ENCODE peak calls at places on chromosomes 2 and 18, in nine cellular contexts. One of them, this sample, is unnamed.

GRCh38 chr18:24595556-24595955 is 135.1 kb downstream of the HRH4 start:
- DNase-seq in globus pallidus: peak; percentile 30
- DNase-seq in NCI-H2171 treated with DMSO at 0.1 percent for 48 hours: no peak
- DNase-seq in EH: no peak
- DNase-seq in SHP77: no peak
- DNase-seq in brain microvascular endothelial cell: no peak
- DNase-seq in GM13976: no peak
- DNase-seq in stimulated activated CD4-positive, alpha-beta T cell treated with anti-CD3 and anti-CD28 coated beads, TNF-alpha, amount 100 ng/mL, for 1 hour: no peak
- DNase-seq in activated CD8-positive, alpha-beta memory T cell treated with anti-CD3 and anti-CD28 coated beads for 24 hours: no peak
- DNase-seq in this sample: no peak

GRCh38 chr2:15939556-15939853 is 845 bp upstream of the MYCN start:
- DNase-seq in globus pallidus: no peak
- DNase-seq in NCI-H2171 treated with DMSO at 0.1 percent for 48 hours: no peak
- DNase-seq in EH: no peak
- DNase-seq in SHP77: no peak
- DNase-seq in brain microvascular endothelial cell: no peak
- DNase-seq in GM13976: peak; percentile 82
- DNase-seq in stimulated activated CD4-positive, alpha-beta T cell treated with anti-CD3 and anti-CD28 coated beads, TNF-alpha, amount 100 ng/mL, for 1 hour: no peak
- DNase-seq in activated CD8-positive, alpha-beta memory T cell treated with anti-CD3 and anti-CD28 coated beads for 24 hours: no peak
- DNase-seq in this sample: no peak

GRCh38 chr18:46294325-46294724 is 190.1 kb downstream of the HAUS1 start:
- DNase-seq in globus pallidus: no peak
- DNase-seq in NCI-H2171 treated with DMSO at 0.1 percent for 48 hours: no peak
- DNase-seq in EH: no peak
- DNase-seq in SHP77: no peak
- DNase-seq in brain microvascular endothelial cell: no peak
- DNase-seq in GM13976: no peak
- DNase-seq in stimulated activated CD4-positive, alpha-beta T cell treated with anti-CD3 and anti-CD28 coated beads, TNF-alpha, amount 100 ng/mL, for 1 hour: no peak
- DNase-seq in activated CD8-positive, alpha-beta memory T cell treated with anti-CD3 and anti-CD28 coated beads for 24 hours: no peak
- DNase-seq in this sample: no peak

GRCh38 chr2:216408426-216409315 is 3.6 kb upstream of the SMARCAL1 start:
- DNase-seq in globus pallidus: no peak
- DNase-seq in NCI-H2171 treated with DMSO at 0.1 percent for 48 hours: peak; percentile 93
- DNase-seq in EH: no peak
- DNase-seq in SHP77: no peak
- DNase-seq in brain microvascular endothelial cell: no peak
- DNase-seq in GM13976: no peak
- DNase-seq in stimulated activated CD4-positive, alpha-beta T cell treated with anti-CD3 and anti-CD28 coated beads, TNF-alpha, amount 100 ng/mL, for 1 hour: no peak
- DNase-seq in activated CD8-positive, alpha-beta memory T cell treated with anti-CD3 and anti-CD28 coated beads for 24 hours: no peak
- DNase-seq in this sample: no peak

GRCh38 chr2:8582191-8582849 is 99.5 kb upstream of the ID2 start:
- DNase-seq in globus pallidus: no peak
- DNase-seq in NCI-H2171 treated with DMSO at 0.1 percent for 48 hours: no peak
- DNase-seq in EH: no peak
- DNase-seq in SHP77: no peak
- DNase-seq in brain microvascular endothelial cell: no peak
- DNase-seq in GM13976: no peak
- DNase-seq in stimulated activated CD4-positive, alpha-beta T cell treated with anti-CD3 and anti-CD28 coated beads, TNF-alpha, amount 100 ng/mL, for 1 hour: no peak
- DNase-seq in activated CD8-positive, alpha-beta memory T cell treated with anti-CD3 and anti-CD28 coated beads for 24 hours: peak; percentile 54
- DNase-seq in this sample: no peak

GRCh38 chr2:111117666-111118454 is 2.9 kb upstream of the BCL2L11 start:
- DNase-seq in globus pallidus: no peak
- DNase-seq in NCI-H2171 treated with DMSO at 0.1 percent for 48 hours: no peak
- DNase-seq in EH: peak; percentile 29
- DNase-seq in SHP77: no peak
- DNase-seq in brain microvascular endothelial cell: peak; percentile 68
- DNase-seq in GM13976: no peak
- DNase-seq in stimulated activated CD4-positive, alpha-beta T cell treated with anti-CD3 and anti-CD28 coated beads, TNF-alpha, amount 100 ng/mL, for 1 hour: no peak
- DNase-seq in activated CD8-positive, alpha-beta memory T cell treated with anti-CD3 and anti-CD28 coated beads for 24 hours: peak; percentile 73
- DNase-seq in this sample: no peak

GRCh38 chr2:115165529-115166109 is 723.2 kb downstream of the DPP10 start:
- DNase-seq in globus pallidus: peak; percentile 48
- DNase-seq in NCI-H2171 treated with DMSO at 0.1 percent for 48 hours: peak; percentile 33
- DNase-seq in EH: peak; percentile 9
- DNase-seq in SHP77: peak; percentile 53
- DNase-seq in brain microvascular endothelial cell: peak; percentile 12
- DNase-seq in GM13976: peak; percentile 17
- DNase-seq in stimulated activated CD4-positive, alpha-beta T cell treated with anti-CD3 and anti-CD28 coated beads, TNF-alpha, amount 100 ng/mL, for 1 hour: no peak
- DNase-seq in activated CD8-positive, alpha-beta memory T cell treated with anti-CD3 and anti-CD28 coated beads for 24 hours: no peak
- DNase-seq in this sample: no peak

GRCh38 chr2:73117441-73117840 is 4.7 kb upstream of the RAB11FIP5 start:
- DNase-seq in globus pallidus: no peak
- DNase-seq in NCI-H2171 treated with DMSO at 0.1 percent for 48 hours: no peak
- DNase-seq in EH: peak; percentile 68
- DNase-seq in SHP77: no peak
- DNase-seq in brain microvascular endothelial cell: no peak
- DNase-seq in GM13976: no peak
- DNase-seq in stimulated activated CD4-positive, alpha-beta T cell treated with anti-CD3 and anti-CD28 coated beads, TNF-alpha, amount 100 ng/mL, for 1 hour: no peak
- DNase-seq in activated CD8-positive, alpha-beta memory T cell treated with anti-CD3 and anti-CD28 coated beads for 24 hours: no peak
- DNase-seq in this sample: no peak

GRCh38 chr2:238528953-238529781 is 102.4 kb downstream of the ASB1 start:
- DNase-seq in globus pallidus: no peak
- DNase-seq in NCI-H2171 treated with DMSO at 0.1 percent for 48 hours: no peak
- DNase-seq in EH: peak; percentile 82
- DNase-seq in SHP77: peak; percentile 88
- DNase-seq in brain microvascular endothelial cell: peak; percentile 53
- DNase-seq in GM13976: no peak
- DNase-seq in stimulated activated CD4-positive, alpha-beta T cell treated with anti-CD3 and anti-CD28 coated beads, TNF-alpha, amount 100 ng/mL, for 1 hour: no peak
- DNase-seq in activated CD8-positive, alpha-beta memory T cell treated with anti-CD3 and anti-CD28 coated beads for 24 hours: no peak
- DNase-seq in this sample: no peak

GRCh38 chr2:127422631-127423475 is 4.6 kb downstream of the PROC start:
- DNase-seq in globus pallidus: no peak
- DNase-seq in NCI-H2171 treated with DMSO at 0.1 percent for 48 hours: peak; percentile 53
- DNase-seq in EH: no peak
- DNase-seq in SHP77: peak; percentile 31
- DNase-seq in brain microvascular endothelial cell: no peak
- DNase-seq in GM13976: peak; percentile 48
- DNase-seq in stimulated activated CD4-positive, alpha-beta T cell treated with anti-CD3 and anti-CD28 coated beads, TNF-alpha, amount 100 ng/mL, for 1 hour: no peak
- DNase-seq in activated CD8-positive, alpha-beta memory T cell treated with anti-CD3 and anti-CD28 coated beads for 24 hours: peak; percentile 65
- DNase-seq in this sample: peak; percentile 69

GRCh38 chr2:43303889-43304288 is 77.5 kb upstream of the ZFP36L2 start:
- DNase-seq in globus pallidus: no peak
- DNase-seq in NCI-H2171 treated with DMSO at 0.1 percent for 48 hours: no peak
- DNase-seq in EH: no peak
- DNase-seq in SHP77: peak; percentile 44
- DNase-seq in brain microvascular endothelial cell: no peak
- DNase-seq in GM13976: no peak
- DNase-seq in stimulated activated CD4-positive, alpha-beta T cell treated with anti-CD3 and anti-CD28 coated beads, TNF-alpha, amount 100 ng/mL, for 1 hour: no peak
- DNase-seq in activated CD8-positive, alpha-beta memory T cell treated with anti-CD3 and anti-CD28 coated beads for 24 hours: no peak
- DNase-seq in this sample: no peak

GRCh38 chr18:27549335-27550039 is 364.4 kb upstream of the CHST9 start:
- DNase-seq in globus pallidus: no peak
- DNase-seq in NCI-H2171 treated with DMSO at 0.1 percent for 48 hours: no peak
- DNase-seq in EH: no peak
- DNase-seq in SHP77: no peak
- DNase-seq in brain microvascular endothelial cell: no peak
- DNase-seq in GM13976: no peak
- DNase-seq in stimulated activated CD4-positive, alpha-beta T cell treated with anti-CD3 and anti-CD28 coated beads, TNF-alpha, amount 100 ng/mL, for 1 hour: no peak
- DNase-seq in activated CD8-positive, alpha-beta memory T cell treated with anti-CD3 and anti-CD28 coated beads for 24 hours: no peak
- DNase-seq in this sample: no peak

GRCh38 chr2:53424902-53425301 is 342.7 kb upstream of the CHAC2 start:
- DNase-seq in globus pallidus: no peak
- DNase-seq in NCI-H2171 treated with DMSO at 0.1 percent for 48 hours: no peak
- DNase-seq in EH: no peak
- DNase-seq in SHP77: no peak
- DNase-seq in brain microvascular endothelial cell: no peak
- DNase-seq in GM13976: peak; percentile 7
- DNase-seq in stimulated activated CD4-positive, alpha-beta T cell treated with anti-CD3 and anti-CD28 coated beads, TNF-alpha, amount 100 ng/mL, for 1 hour: no peak
- DNase-seq in activated CD8-positive, alpha-beta memory T cell treated with anti-CD3 and anti-CD28 coated beads for 24 hours: no peak
- DNase-seq in this sample: no peak

GRCh38 chr2:177296047-177296446 is 31.5 kb upstream of the NFE2L2 start:
- DNase-seq in globus pallidus: peak; percentile 35
- DNase-seq in NCI-H2171 treated with DMSO at 0.1 percent for 48 hours: peak; percentile 3
- DNase-seq in EH: peak; percentile 32
- DNase-seq in SHP77: no peak
- DNase-seq in brain microvascular endothelial cell: no peak
- DNase-seq in GM13976: peak; percentile 63
- DNase-seq in stimulated activated CD4-positive, alpha-beta T cell treated with anti-CD3 and anti-CD28 coated beads, TNF-alpha, amount 100 ng/mL, for 1 hour: no peak
- DNase-seq in activated CD8-positive, alpha-beta memory T cell treated with anti-CD3 and anti-CD28 coated beads for 24 hours: no peak
- DNase-seq in this sample: no peak

GRCh38 chr2:130768191-130768855 is 13.0 kb downstream of the AMER3 start:
- DNase-seq in globus pallidus: no peak
- DNase-seq in NCI-H2171 treated with DMSO at 0.1 percent for 48 hours: no peak
- DNase-seq in EH: no peak
- DNase-seq in SHP77: no peak
- DNase-seq in brain microvascular endothelial cell: no peak
- DNase-seq in GM13976: no peak
- DNase-seq in stimulated activated CD4-positive, alpha-beta T cell treated with anti-CD3 and anti-CD28 coated beads, TNF-alpha, amount 100 ng/mL, for 1 hour: no peak
- DNase-seq in activated CD8-positive, alpha-beta memory T cell treated with anti-CD3 and anti-CD28 coated beads for 24 hours: no peak
- DNase-seq in this sample: no peak

GRCh38 chr18:28175930-28176673 is 828 bp downstream of the CDH2 start:
- DNase-seq in globus pallidus: peak; percentile 48
- DNase-seq in NCI-H2171 treated with DMSO at 0.1 percent for 48 hours: peak; percentile 75
- DNase-seq in EH: peak; percentile 48
- DNase-seq in SHP77: peak; percentile 60
- DNase-seq in brain microvascular endothelial cell: no peak
- DNase-seq in GM13976: peak; percentile 27
- DNase-seq in stimulated activated CD4-positive, alpha-beta T cell treated with anti-CD3 and anti-CD28 coated beads, TNF-alpha, amount 100 ng/mL, for 1 hour: no peak
- DNase-seq in activated CD8-positive, alpha-beta memory T cell treated with anti-CD3 and anti-CD28 coated beads for 24 hours: no peak
- DNase-seq in this sample: no peak

GRCh38 chr18:14189858-14190257 is 57.6 kb upstream of the ZNF519 start:
- DNase-seq in globus pallidus: no peak
- DNase-seq in NCI-H2171 treated with DMSO at 0.1 percent for 48 hours: no peak
- DNase-seq in EH: peak; percentile 0
- DNase-seq in SHP77: no peak
- DNase-seq in brain microvascular endothelial cell: peak; percentile 79
- DNase-seq in GM13976: no peak
- DNase-seq in stimulated activated CD4-positive, alpha-beta T cell treated with anti-CD3 and anti-CD28 coated beads, TNF-alpha, amount 100 ng/mL, for 1 hour: no peak
- DNase-seq in activated CD8-positive, alpha-beta memory T cell treated with anti-CD3 and anti-CD28 coated beads for 24 hours: no peak
- DNase-seq in this sample: no peak

GRCh38 chr2:98476192-98476868 is 31.7 kb downstream of the INPP4A start:
- DNase-seq in globus pallidus: no peak
- DNase-seq in NCI-H2171 treated with DMSO at 0.1 percent for 48 hours: peak; percentile 76
- DNase-seq in EH: peak; percentile 36
- DNase-seq in SHP77: peak; percentile 66
- DNase-seq in brain microvascular endothelial cell: no peak
- DNase-seq in GM13976: peak; percentile 68
- DNase-seq in stimulated activated CD4-positive, alpha-beta T cell treated with anti-CD3 and anti-CD28 coated beads, TNF-alpha, amount 100 ng/mL, for 1 hour: no peak
- DNase-seq in activated CD8-positive, alpha-beta memory T cell treated with anti-CD3 and anti-CD28 coated beads for 24 hours: no peak
- DNase-seq in this sample: no peak

GRCh38 chr2:20307311-20307710 is 43.3 kb downstream of the PUM2 start:
- DNase-seq in globus pallidus: no peak
- DNase-seq in NCI-H2171 treated with DMSO at 0.1 percent for 48 hours: no peak
- DNase-seq in EH: no peak
- DNase-seq in SHP77: no peak
- DNase-seq in brain microvascular endothelial cell: no peak
- DNase-seq in GM13976: no peak
- DNase-seq in stimulated activated CD4-positive, alpha-beta T cell treated with anti-CD3 and anti-CD28 coated beads, TNF-alpha, amount 100 ng/mL, for 1 hour: no peak
- DNase-seq in activated CD8-positive, alpha-beta memory T cell treated with anti-CD3 and anti-CD28 coated beads for 24 hours: no peak
- DNase-seq in this sample: no peak

GRCh38 chr2:229431331-229431954 is 160.4 kb upstream of the PID1 start:
- DNase-seq in globus pallidus: peak; percentile 73
- DNase-seq in NCI-H2171 treated with DMSO at 0.1 percent for 48 hours: peak; percentile 3
- DNase-seq in EH: peak; percentile 61
- DNase-seq in SHP77: peak; percentile 50
- DNase-seq in brain microvascular endothelial cell: no peak
- DNase-seq in GM13976: no peak
- DNase-seq in stimulated activated CD4-positive, alpha-beta T cell treated with anti-CD3 and anti-CD28 coated beads, TNF-alpha, amount 100 ng/mL, for 1 hour: no peak
- DNase-seq in activated CD8-positive, alpha-beta memory T cell treated with anti-CD3 and anti-CD28 coated beads for 24 hours: no peak
- DNase-seq in this sample: no peak

GRCh38 chr18:3675446-3675845 is 225.5 kb downstream of the TGIF1 start:
- DNase-seq in globus pallidus: no peak
- DNase-seq in NCI-H2171 treated with DMSO at 0.1 percent for 48 hours: no peak
- DNase-seq in EH: peak; percentile 29
- DNase-seq in SHP77: no peak
- DNase-seq in brain microvascular endothelial cell: no peak
- DNase-seq in GM13976: no peak
- DNase-seq in stimulated activated CD4-positive, alpha-beta T cell treated with anti-CD3 and anti-CD28 coated beads, TNF-alpha, amount 100 ng/mL, for 1 hour: no peak
- DNase-seq in activated CD8-positive, alpha-beta memory T cell treated with anti-CD3 and anti-CD28 coated beads for 24 hours: no peak
- DNase-seq in this sample: no peak

GRCh38 chr2:119826370-119826961 is 66.7 kb downstream of the PTPN4 start:
- DNase-seq in globus pallidus: peak; percentile 58
- DNase-seq in NCI-H2171 treated with DMSO at 0.1 percent for 48 hours: peak; percentile 36
- DNase-seq in EH: peak; percentile 63
- DNase-seq in SHP77: peak; percentile 27
- DNase-seq in brain microvascular endothelial cell: peak; percentile 45
- DNase-seq in GM13976: peak; percentile 31
- DNase-seq in stimulated activated CD4-positive, alpha-beta T cell treated with anti-CD3 and anti-CD28 coated beads, TNF-alpha, amount 100 ng/mL, for 1 hour: no peak
- DNase-seq in activated CD8-positive, alpha-beta memory T cell treated with anti-CD3 and anti-CD28 coated beads for 24 hours: no peak
- DNase-seq in this sample: no peak

GRCh38 chr18:41906528-41907256 is 48.3 kb upstream of the PIK3C3 start:
- DNase-seq in globus pallidus: peak; percentile 40
- DNase-seq in NCI-H2171 treated with DMSO at 0.1 percent for 48 hours: peak; percentile 59
- DNase-seq in EH: peak; percentile 59
- DNase-seq in SHP77: peak; percentile 52
- DNase-seq in brain microvascular endothelial cell: peak; percentile 35
- DNase-seq in GM13976: peak; percentile 53
- DNase-seq in stimulated activated CD4-positive, alpha-beta T cell treated with anti-CD3 and anti-CD28 coated beads, TNF-alpha, amount 100 ng/mL, for 1 hour: no peak
- DNase-seq in activated CD8-positive, alpha-beta memory T cell treated with anti-CD3 and anti-CD28 coated beads for 24 hours: no peak
- DNase-seq in this sample: no peak

GRCh38 chr2:236939751-236940229 is 145.9 kb upstream of the COPS8 start:
- DNase-seq in globus pallidus: no peak
- DNase-seq in NCI-H2171 treated with DMSO at 0.1 percent for 48 hours: peak; percentile 91
- DNase-seq in EH: peak; percentile 8
- DNase-seq in SHP77: peak; percentile 44
- DNase-seq in brain microvascular endothelial cell: no peak
- DNase-seq in GM13976: no peak
- DNase-seq in stimulated activated CD4-positive, alpha-beta T cell treated with anti-CD3 and anti-CD28 coated beads, TNF-alpha, amount 100 ng/mL, for 1 hour: no peak
- DNase-seq in activated CD8-positive, alpha-beta memory T cell treated with anti-CD3 and anti-CD28 coated beads for 24 hours: no peak
- DNase-seq in this sample: no peak

GRCh38 chr2:128279786-128280701 is 38.6 kb downstream of the HS6ST1 start:
- DNase-seq in globus pallidus: peak; percentile 46
- DNase-seq in NCI-H2171 treated with DMSO at 0.1 percent for 48 hours: no peak
- DNase-seq in EH: no peak
- DNase-seq in SHP77: no peak
- DNase-seq in brain microvascular endothelial cell: no peak
- DNase-seq in GM13976: no peak
- DNase-seq in stimulated activated CD4-positive, alpha-beta T cell treated with anti-CD3 and anti-CD28 coated beads, TNF-alpha, amount 100 ng/mL, for 1 hour: no peak
- DNase-seq in activated CD8-positive, alpha-beta memory T cell treated with anti-CD3 and anti-CD28 coated beads for 24 hours: no peak
- DNase-seq in this sample: peak; percentile 47

GRCh38 chr18:45284174-45284573 is 331.1 kb upstream of the SLC14A2 start:
- DNase-seq in globus pallidus: no peak
- DNase-seq in NCI-H2171 treated with DMSO at 0.1 percent for 48 hours: no peak
- DNase-seq in EH: no peak
- DNase-seq in SHP77: no peak
- DNase-seq in brain microvascular endothelial cell: no peak
- DNase-seq in GM13976: no peak
- DNase-seq in stimulated activated CD4-positive, alpha-beta T cell treated with anti-CD3 and anti-CD28 coated beads, TNF-alpha, amount 100 ng/mL, for 1 hour: no peak
- DNase-seq in activated CD8-positive, alpha-beta memory T cell treated with anti-CD3 and anti-CD28 coated beads for 24 hours: no peak
- DNase-seq in this sample: no peak

GRCh38 chr2:20350105-20350712 is 435 bp downstream of the PUM2 start:
- DNase-seq in globus pallidus: peak; percentile 61
- DNase-seq in NCI-H2171 treated with DMSO at 0.1 percent for 48 hours: peak; percentile 88
- DNase-seq in EH: no peak
- DNase-seq in SHP77: peak; percentile 38
- DNase-seq in brain microvascular endothelial cell: no peak
- DNase-seq in GM13976: peak; percentile 72
- DNase-seq in stimulated activated CD4-positive, alpha-beta T cell treated with anti-CD3 and anti-CD28 coated beads, TNF-alpha, amount 100 ng/mL, for 1 hour: peak; percentile 41
- DNase-seq in activated CD8-positive, alpha-beta memory T cell treated with anti-CD3 and anti-CD28 coated beads for 24 hours: peak; percentile 90
- DNase-seq in this sample: no peak

GRCh38 chr2:86556508-86556907 is 6.7 kb downstream of the CHMP3 start:
- DNase-seq in globus pallidus: no peak
- DNase-seq in NCI-H2171 treated with DMSO at 0.1 percent for 48 hours: no peak
- DNase-seq in EH: no peak
- DNase-seq in SHP77: peak; percentile 69
- DNase-seq in brain microvascular endothelial cell: no peak
- DNase-seq in GM13976: no peak
- DNase-seq in stimulated activated CD4-positive, alpha-beta T cell treated with anti-CD3 and anti-CD28 coated beads, TNF-alpha, amount 100 ng/mL, for 1 hour: no peak
- DNase-seq in activated CD8-positive, alpha-beta memory T cell treated with anti-CD3 and anti-CD28 coated beads for 24 hours: no peak
- DNase-seq in this sample: no peak

GRCh38 chr18:59085797-59086196 is 53.9 kb upstream of the SEC11C start:
- DNase-seq in globus pallidus: no peak
- DNase-seq in NCI-H2171 treated with DMSO at 0.1 percent for 48 hours: no peak
- DNase-seq in EH: peak; percentile 84
- DNase-seq in SHP77: no peak
- DNase-seq in brain microvascular endothelial cell: peak; percentile 18
- DNase-seq in GM13976: no peak
- DNase-seq in stimulated activated CD4-positive, alpha-beta T cell treated with anti-CD3 and anti-CD28 coated beads, TNF-alpha, amount 100 ng/mL, for 1 hour: no peak
- DNase-seq in activated CD8-positive, alpha-beta memory T cell treated with anti-CD3 and anti-CD28 coated beads for 24 hours: no peak
- DNase-seq in this sample: no peak

GRCh38 chr2:9745153-9745899 is 97.9 kb upstream of the TAF1B start:
- DNase-seq in globus pallidus: no peak
- DNase-seq in NCI-H2171 treated with DMSO at 0.1 percent for 48 hours: no peak
- DNase-seq in EH: peak; percentile 55
- DNase-seq in SHP77: no peak
- DNase-seq in brain microvascular endothelial cell: no peak
- DNase-seq in GM13976: no peak
- DNase-seq in stimulated activated CD4-positive, alpha-beta T cell treated with anti-CD3 and anti-CD28 coated beads, TNF-alpha, amount 100 ng/mL, for 1 hour: no peak
- DNase-seq in activated CD8-positive, alpha-beta memory T cell treated with anti-CD3 and anti-CD28 coated beads for 24 hours: no peak
- DNase-seq in this sample: no peak

GRCh38 chr2:152658221-152658620 is 59.0 kb downstream of the PRPF40A start:
- DNase-seq in globus pallidus: no peak
- DNase-seq in NCI-H2171 treated with DMSO at 0.1 percent for 48 hours: no peak
- DNase-seq in EH: no peak
- DNase-seq in SHP77: no peak
- DNase-seq in brain microvascular endothelial cell: no peak
- DNase-seq in GM13976: no peak
- DNase-seq in stimulated activated CD4-positive, alpha-beta T cell treated with anti-CD3 and anti-CD28 coated beads, TNF-alpha, amount 100 ng/mL, for 1 hour: no peak
- DNase-seq in activated CD8-positive, alpha-beta memory T cell treated with anti-CD3 and anti-CD28 coated beads for 24 hours: no peak
- DNase-seq in this sample: no peak

This sample was measured in CD14-positive monocyte.